ENCODE peak calls at places on chromosomes 2 and 18, in five cellular contexts. M is WTC11; B is GM10248; F is CD4-positive, alpha-beta T cell; J is HL-60. L is an unnamed sample.
A peak's percentile ranks its signal among the peaks of the same experiment; 100 is the strongest.

GRCh38 chr2:188382107-188382506 is 90.4 kb downstream of the GULP1 start:
- DNase-seq in M (no peak), B (no peak), F (no peak), J (no peak), L (no peak)

GRCh38 chr2:31312898-31313297 is 78.9 kb downstream of the EHD3 start:
- DNase-seq in M (no peak), B (no peak), F (no peak), J (no peak), L (no peak)

GRCh38 chr2:18378020-18378653 is 182.3 kb downstream of the RDH14 start:
- DNase-seq in M (peak; percentile 37), B (peak; percentile 39), F (peak; percentile 9), J (peak; percentile 16), L (peak; percentile 7)

GRCh38 chr18:28005164-28005563 is 171.8 kb downstream of the CDH2 start:
- DNase-seq in M (no peak), B (no peak), F (no peak), J (no peak), L (no peak)

GRCh38 chr2:170969872-170970271 is 40.8 kb downstream of the GORASP2 start:
- DNase-seq in M (no peak), B (no peak), F (no peak), J (no peak), L (no peak)

GRCh38 chr2:178109813-178110212 is 2.4 kb upstream of the RBM45 start:
- DNase-seq in M (no peak), B (peak; percentile 56), F (no peak), J (no peak), L (no peak)

GRCh38 chr2:237680702-237681478 is 53.5 kb downstream of the LRRFIP1 start:
- DNase-seq in M (no peak), B (no peak), F (no peak), J (no peak), L (no peak)

GRCh38 chr2:17583646-17584045 is 43.1 kb downstream of the VSNL1 start:
- DNase-seq in M (no peak), B (no peak), F (no peak), J (no peak), L (no peak)

GRCh38 chr2:238456966-238457926 is 30.5 kb downstream of the ASB1 start:
- DNase-seq in M (no peak), B (no peak), F (no peak), J (no peak), L (no peak)

GRCh38 chr2:30992781-30993180 is 145.5 kb downstream of the GALNT14 start:
- DNase-seq in M (no peak), B (no peak), F (no peak), J (no peak), L (no peak)

GRCh38 chr2:68980956-68981355 is 6.5 kb downstream of the GKN1 start:
- DNase-seq in M (no peak), B (no peak), F (no peak), J (no peak), L (no peak)

GRCh38 chr2:36701918-36702317 is 5.4 kb downstream of the VIT start:
- DNase-seq in M (no peak), B (no peak), F (no peak), J (no peak), L (no peak)

GRCh38 chr2:81648370-81648769 is 1343.8 kb upstream of the LRRTM1 start:
- DNase-seq in M (peak; percentile 14), B (no peak), F (no peak), J (no peak), L (no peak)

GRCh38 chr2:81645750-81646301 is 1341.3 kb upstream of the LRRTM1 start:
- DNase-seq in M (no peak), B (no peak), F (no peak), J (no peak), L (no peak)

GRCh38 chr2:81647715-81648114 is 1343.2 kb upstream of the LRRTM1 start:
- DNase-seq in M (no peak), B (no peak), F (no peak), J (no peak), L (no peak)

GRCh38 chr2:81650048-81650971 is 1345.8 kb upstream of the LRRTM1 start:
- DNase-seq in M (no peak), B (no peak), F (no peak), J (no peak), L (no peak)
- TF ChIP-seq CTCF in M (peak; percentile 17), B (no peak), F (no peak), J (peak; percentile 8), L (no peak)

GRCh38 chr2:43230481-43230880 is 4.1 kb upstream of the ZFP36L2 start:
- DNase-seq in M (peak; percentile 39), B (no peak), F (no peak), J (no peak), L (no peak)
- TF ChIP-seq CTCF in M (no peak), B (no peak), F (no peak), J (no peak), L (no peak)

GRCh38 chr2:66587216-66587615 is 152.3 kb downstream of the MEIS1 start:
- DNase-seq in M (peak; percentile 71), B (no peak), F (no peak), J (no peak), L (no peak)
- TF ChIP-seq CTCF in M (peak; percentile 30), B (no peak), F (no peak), J (no peak), L (no peak)

GRCh38 chr2:25159947-25160346 is 8.4 kb downstream of the POMC start:
- DNase-seq in M (peak; percentile 63), B (no peak), F (no peak), J (no peak), L (no peak)
- TF ChIP-seq CTCF in M (no peak), B (no peak), F (no peak), J (no peak), L (no peak)

DNA sequence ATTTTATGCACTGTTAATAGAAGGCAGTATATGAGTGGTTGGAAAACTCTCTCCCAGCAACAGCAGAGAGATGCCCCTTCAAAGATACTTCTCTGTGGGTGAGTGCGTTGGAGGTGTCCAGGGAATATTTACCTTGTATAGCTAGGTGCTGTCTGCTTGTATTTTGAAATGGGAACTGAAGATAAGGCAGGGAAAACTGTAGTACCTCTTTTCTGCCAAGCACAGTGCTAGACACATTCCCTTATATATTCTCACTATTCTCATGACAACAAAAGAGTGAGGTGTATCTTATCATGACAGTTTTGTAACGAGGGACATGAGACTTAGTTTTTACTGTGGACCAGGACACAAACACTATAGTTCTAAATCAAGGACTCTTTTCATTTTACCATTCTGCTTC is 2.1 kb downstream of the TTC39C start:
- DNase-seq in M (no peak), B (no peak), F (no peak), J (no peak), L (no peak)
- TF ChIP-seq CTCF in M (peak; percentile 24), B (no peak), F (no peak), J (peak; percentile 49), L (no peak)

GRCh38 chr2:167294031-167294774 is 405.9 kb downstream of the XIRP2 start:
- DNase-seq in M (peak; percentile 65), B (peak; percentile 14), F (no peak), J (no peak), L (no peak)

GRCh38 chr2:167294775-167295140 is 406.5 kb downstream of the XIRP2 start:
- DNase-seq in M (no peak), B (no peak), F (no peak), J (no peak), L (no peak)

GRCh38 chr2:167293172-167293781 is 405.0 kb downstream of the XIRP2 start:
- DNase-seq in M (no peak), B (no peak), F (no peak), J (no peak), L (no peak)

GRCh38 chr2:167289651-167290410 is 401.6 kb downstream of the XIRP2 start:
- DNase-seq in M (no peak), B (no peak), F (no peak), J (no peak), L (no peak)

GRCh38 chr2:167292430-167293171 is 404.3 kb downstream of the XIRP2 start:
- DNase-seq in M (peak; percentile 95), B (peak; percentile 88), F (peak; percentile 2), J (peak; percentile 56), L (peak; percentile 54)
- TF ChIP-seq CTCF in M (no peak), B (no peak), F (no peak), J (no peak), L (no peak)

DNA sequence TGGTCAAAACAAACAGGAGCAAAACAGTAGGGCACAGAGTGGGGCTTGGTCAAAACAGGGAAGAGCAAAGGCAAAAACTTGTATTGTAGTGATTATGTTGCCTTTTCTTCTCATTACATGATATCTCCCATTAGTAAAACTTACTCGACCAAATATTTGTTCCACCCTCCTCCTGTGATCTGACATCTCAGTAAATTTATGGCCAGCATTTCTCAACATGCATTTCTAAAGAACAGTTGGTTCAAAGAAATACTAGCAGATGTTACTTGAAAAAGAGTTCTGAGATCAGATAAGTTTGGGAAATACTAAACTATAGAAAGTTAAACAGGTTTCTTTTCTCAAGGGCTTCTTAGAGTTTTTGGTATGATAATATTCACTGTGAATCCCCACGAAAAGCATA is 423.1 kb downstream of the FIGN start:
- DNase-seq in M (no peak), B (no peak), F (no peak), J (no peak), L (no peak)
- TF ChIP-seq CTCF in M (no peak), B (no peak), F (no peak), J (no peak), L (no peak)

GRCh38 chr2:47072018-47072691 is 83.0 kb downstream of the STPG4 start:
- DNase-seq in M (peak; percentile 36), B (no peak), F (no peak), J (no peak), L (no peak)
- TF ChIP-seq CTCF in M (no peak), B (no peak), F (no peak), J (no peak), L (no peak)

DNA sequence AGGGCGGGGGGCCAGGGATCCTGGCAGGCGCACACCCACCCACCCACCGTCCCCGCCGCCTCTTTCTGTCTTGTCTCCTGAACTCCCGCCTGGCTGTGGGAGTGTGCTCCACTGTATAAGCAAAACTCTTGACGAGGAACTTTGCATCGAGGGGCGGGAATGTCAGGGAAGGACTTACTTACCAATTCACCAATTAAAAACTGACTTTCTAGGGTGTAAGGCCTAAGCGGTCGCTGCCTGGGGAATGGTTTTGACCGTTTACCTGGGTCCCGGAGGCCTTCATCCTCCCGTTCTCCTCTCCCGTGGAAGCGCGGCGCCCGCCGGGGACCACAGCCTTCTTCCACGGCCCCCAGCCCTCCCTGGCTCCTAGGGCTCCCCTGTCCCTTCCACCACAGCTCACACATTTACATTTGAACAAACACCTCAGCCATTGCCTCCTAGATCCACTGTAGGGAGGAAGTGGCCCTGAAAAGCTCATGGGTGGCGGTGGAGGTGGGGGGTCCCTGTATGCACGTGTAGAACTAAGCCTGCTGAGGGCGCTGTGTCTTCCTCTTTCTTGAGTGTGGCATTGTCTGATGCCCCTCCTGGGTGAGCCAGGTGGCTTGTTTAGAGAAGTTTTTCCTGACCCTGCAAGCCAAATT is 8.9 kb downstream of the ASIC4 start:
- DNase-seq in M (peak; percentile 56), B (no peak), F (no peak), J (no peak), L (peak; percentile 23)
- TF ChIP-seq CTCF in M (peak; percentile 43), B (no peak), F (no peak), J (no peak), L (no peak)

L was measured in CD8-positive, alpha-beta T cell.